ENCODE peak calls at places on chromosomes 12 and 14, in five cellular contexts. W is H9, I is PC-3, R is mammary epithelial cell, H is hepatocyte. C is an unnamed sample. For H3K79me2, the result is how much of the 10 kb centered on the place peaks cover.

GRCh38 chr12:105018001-105018400 is 31.9 kb downstream of the NOPCHAP1 start:
- DNase-seq in I (no peak), W (no peak), H (no peak), R (peak), C (no peak)

GRCh38 chr12:54611715-54612116 is 23.0 kb downstream of the LACRT start:
- DNase-seq in H (no peak), I (no peak), W (peak), R (no peak), C (no peak)

GRCh38 chr14:86057018-86057667 is 527.2 kb downstream of the FLRT2 start:
- DNase-seq in R (no peak), H (peak), I (peak), W (no peak), C (no peak)

GRCh38 chr12:89756100-89756637 is 47.5 kb upstream of the ATP2B1 start:
- DNase-seq in H (no peak), W (no peak), I (no peak), R (no peak), C (no peak)

GRCh38 chr12:109582636-109583035 is 9.0 kb downstream of the MVK start:
- DNase-seq in W (peak), I (peak), H (no peak), R (peak), C (peak)

GRCh38 chr14:99884834-99885648 is 91.8 kb downstream of the EML1 start:
- DNase-seq in R (peak), I (peak), H (peak), W (no peak), C (peak)

GRCh38 chr14:72049462-72049861 is 117.2 kb downstream of the RGS6 start:
- DNase-seq in W (no peak), I (peak), H (no peak), R (peak), C (no peak)

GRCh38 chr12:101695698-101696097 is 1.7 kb upstream of the CHPT1 start:
- DNase-seq in H (no peak), W (no peak), I (peak), R (peak), C (no peak)

GRCh38 chr14:94121485-94121884 is 7.9 kb downstream of the IFI27L2 start:
- DNase-seq in R (no peak), I (no peak), W (no peak), H (no peak), C (no peak)

GRCh38 chr12:54300732-54301427 is at the start of gene NFE2:
- DNase-seq in R (peak), I (peak), H (peak), W (peak), C (peak)

GRCh38 chr12:78375461-78375860 is 489.1 kb upstream of the SYT1 start:
- DNase-seq in H (no peak), R (no peak), I (no peak), W (no peak), C (no peak)

GRCh38 chr12:25386823-25387134 is 136.1 kb upstream of the KRAS start:
- DNase-seq in I (no peak), H (no peak), R (no peak), W (no peak), C (peak)

GRCh38 chr12:9843416-9843815 is 16.1 kb downstream of the KLRF1 start:
- DNase-seq in H (no peak), W (no peak), R (peak), I (no peak), C (no peak)

GRCh38 chr12:53122961-53123468 is 19.7 kb downstream of the SOAT2 start:
- DNase-seq in I (no peak), W (no peak), H (no peak), R (no peak), C (peak)

GRCh38 chr12:63965936-63966602 is 121.6 kb downstream of the SRGAP1 start:
- DNase-seq in H (no peak), W (no peak), R (no peak), I (no peak), C (no peak)

GRCh38 chr14:100165376-100165775 is 5.9 kb upstream of the DEGS2 start:
- DNase-seq in H (no peak), I (no peak), W (peak), R (no peak), C (no peak)

GRCh38 chr12:49776858-49777257 is 35.5 kb downstream of the TMBIM6 start:
- DNase-seq in H (no peak), W (no peak), I (no peak), R (no peak), C (no peak)

GRCh38 chr12:109458086-109458485 is 19.0 kb downstream of the KCTD10 start:
- DNase-seq in R (no peak), W (no peak), H (no peak), I (peak), C (peak)

GRCh38 chr12:117472983-117473382 is 111.6 kb upstream of the NOS1 start:
- DNase-seq in R (no peak), I (peak), H (peak), W (peak), C (no peak)

GRCh38 chr14:101520621-101521305 is 40.5 kb upstream of the DIO3 start:
- DNase-seq in R (no peak), H (no peak), I (no peak), W (no peak), C (no peak)

GRCh38 chr12:113065126-113066007 is 8.8 kb downstream of the DTX1 start:
- DNase-seq in R (no peak), W (peak), I (no peak), H (peak), C (peak)

GRCh38 chr12:128587918-128588317 is 235.8 kb downstream of the SLC15A4 start:
- DNase-seq in H (no peak), R (no peak), W (no peak), I (no peak), C (no peak)

GRCh38 chr12:1531654-1532366 is 62.6 kb downstream of the FBXL14 start:
- DNase-seq in W (peak), H (no peak), I (no peak), R (no peak), C (peak)

GRCh38 chr14:70821916-70822705 is 12.8 kb upstream of the MAP3K9 start:
- DNase-seq in W (peak), I (peak), R (peak), H (peak), C (peak)

GRCh38 chr12:19970116-19970515 is 398.2 kb upstream of the PDE3A start:
- DNase-seq in I (no peak), R (peak), W (no peak), H (no peak), C (no peak)

GRCh38 chr14:23577710-23578392 is 739 bp downstream of the JPH4 start:
- DNase-seq in R (no peak), H (peak), I (no peak), W (peak), C (no peak)

GRCh38 chr14:61503167-61503801 is 181.9 kb downstream of the PRKCH start:
- DNase-seq in W (no peak), I (no peak), R (peak), H (no peak), C (no peak)

GRCh38 chr12:104507672-104508071 is 50.9 kb downstream of the CHST11 start:
- DNase-seq in W (no peak), H (no peak), R (no peak), I (no peak), C (peak)

GRCh38 chr12:50058743-50059312 is 1.4 kb downstream of the ASIC1 start:
- DNase-seq in R (no peak), W (no peak), I (no peak), H (no peak), C (peak)

DNA sequence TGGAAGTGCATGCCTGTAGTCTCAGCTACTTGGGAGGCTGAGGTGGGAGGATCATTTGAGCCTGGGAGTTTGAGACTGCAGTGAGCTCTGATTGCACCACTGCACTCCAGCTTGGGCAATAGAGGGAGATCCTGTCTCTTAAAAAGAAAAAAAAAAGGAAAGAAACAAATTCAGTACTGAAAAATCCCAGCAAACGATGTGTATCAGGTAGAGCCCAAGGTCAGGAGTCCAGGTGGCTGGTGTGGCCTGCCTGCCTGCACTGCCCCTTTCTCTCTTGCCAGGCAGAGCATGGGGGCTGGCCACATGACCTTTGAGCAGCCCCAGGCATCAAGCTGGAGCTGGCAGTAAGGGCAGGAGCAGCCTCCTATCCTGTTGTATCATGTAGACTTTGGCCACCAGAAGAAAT is 31.8 kb downstream of the ELK3 start:
- DNase-seq in H (peak), W (no peak), R (no peak), I (no peak), C (no peak)
- H3K79me2 ChIP-seq in H (under half), W (under half), R (half or more), I (under half), C (half or more)

GRCh38 chr12:56521590-56522371 is at the start of gene RBMS2:
- DNase-seq in W (peak), H (peak), I (peak), R (peak), C (peak)

GRCh38 chr12:56518570-56518969 is 3.0 kb upstream of the RBMS2 start:
- DNase-seq in R (peak), H (no peak), I (peak), W (no peak), C (peak)

GRCh38 chr12:56520025-56520810 is 1.4 kb upstream of the RBMS2 start:
- DNase-seq in I (no peak), H (no peak), R (no peak), W (no peak), C (no peak)

GRCh38 chr12:56521209-56521589 is 421 bp upstream of the RBMS2 start:
- DNase-seq in I (no peak), R (no peak), W (no peak), H (no peak), C (no peak)

DNA sequence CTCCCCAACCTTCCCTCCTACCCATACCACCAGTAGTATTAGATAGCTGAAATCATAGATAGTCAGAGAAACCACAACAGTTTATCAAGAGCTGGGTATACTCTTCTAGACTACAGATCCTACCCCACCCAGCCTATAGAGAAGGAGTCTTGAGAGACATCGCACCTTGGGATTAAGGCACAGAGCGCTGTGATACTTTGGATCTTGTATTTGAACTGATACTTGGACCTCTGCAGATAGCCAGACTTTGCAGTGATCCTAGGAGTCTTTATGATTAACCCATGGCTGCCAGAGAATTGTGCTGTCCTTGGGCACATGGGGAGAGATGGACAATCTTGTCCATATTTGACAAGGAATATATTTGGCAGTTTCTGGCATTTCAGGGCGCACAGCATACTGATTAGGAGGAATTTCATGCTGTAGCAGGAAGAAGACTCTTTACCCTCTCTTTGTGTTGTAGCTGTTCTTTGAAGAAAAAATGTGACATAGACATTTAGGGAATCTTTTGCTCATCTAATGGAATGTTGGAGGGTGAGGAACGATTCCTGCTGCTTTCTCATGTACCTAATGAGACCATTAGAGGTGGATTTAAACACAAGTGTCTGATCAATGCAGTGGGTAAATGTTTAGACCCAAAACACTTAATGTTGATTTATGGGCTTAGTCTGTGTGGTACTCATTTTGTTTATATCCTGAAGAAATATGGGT is 1.0 kb downstream of the RBMS2 start:
- DNase-seq in I (peak), H (peak), R (peak), W (no peak), C (peak)
- H3K79me2 ChIP-seq in I (under half), H (under half), R (half or more), W (under half), C (half or more)

DNA sequence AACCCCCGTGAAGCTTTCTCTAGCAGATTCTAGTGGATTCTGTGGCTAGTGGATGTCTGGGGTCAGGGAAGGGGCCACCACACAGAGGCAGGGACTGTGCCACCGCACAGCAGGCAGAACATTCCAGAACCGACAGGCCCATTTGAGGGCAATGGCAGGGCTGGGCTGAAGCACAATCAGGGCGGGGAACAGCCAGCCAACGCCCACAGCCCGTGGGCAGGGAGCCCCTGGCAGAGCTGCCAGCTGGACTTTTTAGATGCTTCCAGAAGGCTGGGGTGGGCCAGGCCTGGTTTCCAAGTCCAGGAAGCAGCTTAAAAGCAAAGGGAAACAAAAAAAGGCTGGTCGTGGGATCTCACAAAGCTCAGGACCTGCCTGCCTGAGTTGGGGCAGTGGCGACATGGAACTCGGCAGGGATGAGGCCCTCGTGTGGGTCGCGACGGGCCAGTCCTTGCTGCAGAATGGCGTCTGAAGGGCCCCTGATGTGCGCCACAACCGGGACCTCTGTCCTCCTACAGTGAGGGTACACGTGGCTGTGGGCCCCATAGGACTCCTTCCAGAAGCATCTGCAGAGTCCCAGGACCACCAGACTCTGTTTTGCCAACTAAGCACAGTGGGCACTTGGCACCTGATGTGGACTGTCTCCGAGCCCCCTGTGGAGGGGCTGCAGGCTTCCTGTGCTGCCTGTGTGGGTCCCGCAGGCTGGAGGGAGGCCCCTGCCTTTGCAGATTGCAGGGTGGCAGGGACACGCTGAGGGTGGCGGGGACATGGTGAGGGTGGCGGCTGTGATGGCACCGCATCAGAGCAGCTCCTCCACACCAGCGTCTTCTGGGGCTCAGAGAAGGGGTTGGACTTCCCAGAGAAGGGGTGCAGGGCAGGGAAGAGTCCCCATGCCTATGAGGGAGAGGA is 7.8 kb downstream of the ZFYVE21 start:
- DNase-seq in H (no peak), I (no peak), R (no peak), W (no peak), C (no peak)
- H3K79me2 ChIP-seq in H (half or more), I (half or more), R (half or more), W (under half), C (half or more)

GRCh38 chr14:82537831-82538230 is 1004.2 kb upstream of the SEL1L start:
- DNase-seq in R (no peak), H (no peak), W (no peak), I (no peak), C (no peak)
- H3K79me2 ChIP-seq in R (under half), H (under half), W (under half), I (under half), C (under half)

GRCh38 chr14:59245809-59246295 is 57.4 kb downstream of the DAAM1 start:
- DNase-seq in I (no peak), W (no peak), R (peak), H (no peak), C (no peak)
- H3K79me2 ChIP-seq in I (under half), W (under half), R (half or more), H (half or more), C (under half)

GRCh38 chr14:25843761-25844470 is 753.9 kb downstream of the NOVA1 start:
- DNase-seq in W (no peak), H (no peak), I (no peak), R (no peak), C (no peak)

GRCh38 chr14:25841226-25841625 is 756.6 kb downstream of the NOVA1 start:
- DNase-seq in H (no peak), I (no peak), R (no peak), W (no peak), C (no peak)

GRCh38 chr14:25848601-25849000 is 749.2 kb downstream of the NOVA1 start:
- DNase-seq in W (no peak), H (no peak), R (no peak), I (no peak), C (no peak)

DNA sequence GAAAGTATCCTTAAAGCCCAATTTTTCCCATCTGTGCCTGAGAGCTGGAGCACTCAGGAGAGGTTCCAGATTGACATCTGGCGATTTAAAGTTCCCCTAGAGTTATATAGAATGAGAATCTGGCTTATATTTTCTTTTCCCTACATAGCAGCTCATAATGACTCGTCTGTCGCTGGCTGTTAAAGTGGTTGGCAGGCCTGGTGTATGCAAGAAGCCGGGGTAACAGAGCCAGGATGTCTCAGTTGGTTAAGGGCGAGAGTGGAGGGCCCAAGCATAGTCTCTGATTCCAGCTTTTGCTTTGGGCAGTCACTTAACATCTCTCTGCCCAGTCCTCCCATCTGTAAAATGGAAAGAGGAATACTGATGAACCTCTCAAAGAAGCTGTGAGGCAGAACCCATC is 751.6 kb downstream of the NOVA1 start:
- DNase-seq in H (no peak), R (no peak), W (no peak), I (no peak), C (no peak)
- H3K79me2 ChIP-seq in H (under half), R (under half), W (under half), I (under half), C (under half)

DNA sequence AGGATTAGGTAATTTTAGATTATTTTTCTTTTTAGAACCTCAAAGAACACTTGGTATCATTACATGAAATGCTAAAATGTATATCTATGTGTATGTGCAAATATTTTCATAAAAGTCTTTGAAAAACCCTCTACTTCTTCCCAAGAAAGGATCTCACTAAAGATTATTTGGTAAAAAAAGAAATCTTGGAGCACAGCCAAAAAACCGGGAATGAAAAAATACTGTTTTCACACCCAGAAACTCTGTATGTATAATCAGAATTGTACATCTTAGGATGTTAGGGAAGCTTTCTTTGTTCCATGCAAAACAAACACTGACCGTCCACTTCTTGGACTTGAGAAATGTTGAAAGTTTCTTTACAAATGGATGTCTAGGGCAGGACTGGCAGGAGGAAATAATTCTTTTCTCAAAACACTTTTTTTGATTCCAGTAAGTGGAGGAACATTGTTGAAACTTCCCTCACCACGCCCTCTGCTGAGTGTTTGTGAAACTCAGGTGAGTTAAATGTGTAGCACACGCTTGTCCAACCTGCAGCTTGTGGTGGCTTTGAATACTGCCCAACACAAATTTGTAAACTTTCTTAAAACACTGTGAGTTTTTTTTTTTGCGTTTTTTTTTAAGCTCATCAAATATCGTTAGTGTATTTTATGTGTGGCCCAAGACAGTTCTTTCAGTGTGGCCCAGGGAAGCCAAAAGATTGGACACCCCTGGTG is 26.5 kb downstream of the FBXO34 start:
- DNase-seq in W (no peak), H (peak), I (peak), R (peak), C (peak)
- H3K79me2 ChIP-seq in W (under half), H (half or more), I (half or more), R (half or more), C (half or more)

DNA sequence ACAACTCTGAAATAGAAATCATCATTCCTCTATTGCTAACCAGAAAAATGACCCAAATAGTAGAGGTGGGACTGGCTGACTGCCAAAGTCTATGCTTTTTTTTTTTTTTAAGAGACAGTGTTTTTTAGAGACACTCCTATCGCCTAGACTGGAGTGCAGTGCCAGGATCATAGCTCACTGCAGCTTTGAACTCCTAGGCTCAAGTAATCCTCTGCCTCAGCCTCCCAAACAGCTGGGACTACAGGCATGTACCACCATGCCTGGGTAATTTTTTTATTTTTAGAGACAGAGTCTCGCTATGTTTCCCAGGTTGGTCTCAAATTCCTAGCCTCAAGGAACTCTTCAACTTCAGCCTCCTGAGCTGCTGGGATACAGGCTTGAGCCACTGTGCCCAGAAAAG is 19.2 kb downstream of the NR2C1 start:
- DNase-seq in R (no peak), H (no peak), W (no peak), I (no peak), C (no peak)
- H3K79me2 ChIP-seq in R (under half), H (under half), W (under half), I (under half), C (under half)